ENCODE peak calls at places on chromosomes 6 and 20, in ten cellular contexts. Y is A549, G is B cell, F is uterus, P is RWPE2, C is fibroblast of mammary gland, L is Calu3, N is cardiac muscle cell, J is hepatocyte, W is natural killer cell. U is an unnamed sample.
A peak's percentile ranks its signal among the peaks of the same experiment; 100 is the strongest.

GRCh38 chr6:14704383-14705271 is 541.2 kb upstream of the JARID2 start:
- DNase-seq in Y (no peak), G (no peak), F (no peak), P (no peak), C (peak; percentile 49), L (no peak), N (no peak), J (no peak), W (no peak), U (no peak)

GRCh38 chr6:50264995-50265571 is 215.4 kb upstream of the DEFB112 start:
- DNase-seq in Y (no peak), G (no peak), F (no peak), P (no peak), C (no peak), L (peak; percentile 10), N (peak; percentile 49), J (peak; percentile 20), W (no peak), U (no peak)

GRCh38 chr20:10339609-10340008 is 94.4 kb downstream of the MKKS start:
- DNase-seq in Y (no peak), G (no peak), F (no peak), P (no peak), C (no peak), L (no peak), N (no peak), J (no peak), W (no peak), U (no peak)

GRCh38 chr6:39823187-39823815 is 31.1 kb downstream of the DAAM2 start:
- DNase-seq in Y (no peak), G (no peak), F (peak; percentile 58), P (no peak), C (peak; percentile 61), L (no peak), N (no peak), J (no peak), W (no peak), U (no peak)

GRCh38 chr20:56463428-56463827 is 5.0 kb upstream of the RTF2 start:
- DNase-seq in Y (no peak), G (no peak), F (no peak), P (no peak), C (no peak), L (no peak), N (no peak), J (no peak), W (peak; percentile 26), U (no peak)

GRCh38 chr6:131949909-131950766 is 1.0 kb downstream of the CCN2 start:
- DNase-seq in Y (peak; percentile 75), G (peak; percentile 43), F (peak; percentile 87), P (peak; percentile 68), C (peak; percentile 91), L (peak; percentile 80), N (peak; percentile 88), J (peak; percentile 88), W (no peak), U (peak; percentile 68)

GRCh38 chr6:22442826-22443225 is 126.5 kb upstream of the HDGFL1 start:
- DNase-seq in Y (no peak), G (no peak), F (no peak), P (no peak), C (peak; percentile 18), L (no peak), N (no peak), J (no peak), W (no peak), U (no peak)

GRCh38 chr6:64815718-64816117 is 891.3 kb downstream of the EYS start:
- DNase-seq in Y (no peak), G (no peak), F (no peak), P (no peak), C (peak; percentile 0), L (no peak), N (no peak), J (peak; percentile 10), W (no peak), U (no peak)

GRCh38 chr20:44051661-44052000 is 135.4 kb downstream of the JPH2 start:
- DNase-seq in Y (no peak), G (peak; percentile 25), F (no peak), P (peak; percentile 70), C (no peak), L (no peak), N (no peak), J (no peak), W (no peak), U (no peak)

GRCh38 chr6:33914519-33915120 is 110.8 kb upstream of the MLN start:
- DNase-seq in Y (no peak), G (peak; percentile 60), F (no peak), P (no peak), C (no peak), L (no peak), N (no peak), J (no peak), W (no peak), U (no peak)

GRCh38 chr20:32792316-32792715 is 27.4 kb upstream of the MAPRE1 start:
- DNase-seq in Y (no peak), G (peak; percentile 67), F (no peak), P (no peak), C (no peak), L (peak; percentile 88), N (peak; percentile 44), J (peak; percentile 58), W (no peak), U (no peak)

GRCh38 chr6:154797857-154798256 is 64.6 kb downstream of the SCAF8 start:
- DNase-seq in Y (no peak), G (no peak), F (no peak), P (no peak), C (no peak), L (no peak), N (no peak), J (no peak), W (no peak), U (no peak)

GRCh38 chr6:50087231-50087954 is 37.7 kb upstream of the DEFB112 start:
- DNase-seq in Y (no peak), G (no peak), F (no peak), P (peak; percentile 41), C (peak; percentile 48), L (peak; percentile 6), N (no peak), J (no peak), W (no peak), U (peak; percentile 80)

GRCh38 chr6:907928-908327 is 215.0 kb upstream of the EXOC2 start:
- DNase-seq in Y (no peak), G (no peak), F (no peak), P (no peak), C (no peak), L (no peak), N (no peak), J (no peak), W (no peak), U (no peak)

GRCh38 chr6:917296-917695 is 224.4 kb upstream of the EXOC2 start:
- DNase-seq in Y (no peak), G (no peak), F (no peak), P (no peak), C (no peak), L (no peak), N (no peak), J (no peak), W (no peak), U (no peak)

GRCh38 chr6:916160-916559 is 223.2 kb upstream of the EXOC2 start:
- DNase-seq in Y (no peak), G (no peak), F (no peak), P (no peak), C (no peak), L (no peak), N (no peak), J (no peak), W (no peak), U (no peak)

GRCh38 chr6:917939-918338 is 225.0 kb upstream of the EXOC2 start:
- DNase-seq in Y (no peak), G (no peak), F (no peak), P (no peak), C (no peak), L (no peak), N (no peak), J (no peak), W (no peak), U (no peak)

GRCh38 chr6:912871-913663 is 220.1 kb upstream of the EXOC2 start:
- DNase-seq in Y (peak; percentile 55), G (no peak), F (no peak), P (no peak), C (peak; percentile 29), L (peak; percentile 58), N (peak; percentile 28), J (peak; percentile 73), W (no peak), U (no peak)
- TF ChIP-seq CTCF in Y (peak; percentile 58), G (no peak), F (no peak), P (peak; percentile 71), C (peak; percentile 38), L (peak; percentile 48), N (peak; percentile 22), J (peak; percentile 67), W (no peak), U (peak; percentile 84)

GRCh38 chr20:62899633-62900051 is 26.7 kb downstream of the DIDO1 start:
- DNase-seq in Y (no peak), G (no peak), F (no peak), P (peak; percentile 85), C (no peak), L (no peak), N (peak; percentile 39), J (peak; percentile 58), W (no peak), U (no peak)
- TF ChIP-seq CTCF in Y (no peak), G (no peak), F (no peak), P (no peak), C (no peak), L (no peak), N (no peak), J (no peak), W (no peak), U (peak; percentile 45)

DNA sequence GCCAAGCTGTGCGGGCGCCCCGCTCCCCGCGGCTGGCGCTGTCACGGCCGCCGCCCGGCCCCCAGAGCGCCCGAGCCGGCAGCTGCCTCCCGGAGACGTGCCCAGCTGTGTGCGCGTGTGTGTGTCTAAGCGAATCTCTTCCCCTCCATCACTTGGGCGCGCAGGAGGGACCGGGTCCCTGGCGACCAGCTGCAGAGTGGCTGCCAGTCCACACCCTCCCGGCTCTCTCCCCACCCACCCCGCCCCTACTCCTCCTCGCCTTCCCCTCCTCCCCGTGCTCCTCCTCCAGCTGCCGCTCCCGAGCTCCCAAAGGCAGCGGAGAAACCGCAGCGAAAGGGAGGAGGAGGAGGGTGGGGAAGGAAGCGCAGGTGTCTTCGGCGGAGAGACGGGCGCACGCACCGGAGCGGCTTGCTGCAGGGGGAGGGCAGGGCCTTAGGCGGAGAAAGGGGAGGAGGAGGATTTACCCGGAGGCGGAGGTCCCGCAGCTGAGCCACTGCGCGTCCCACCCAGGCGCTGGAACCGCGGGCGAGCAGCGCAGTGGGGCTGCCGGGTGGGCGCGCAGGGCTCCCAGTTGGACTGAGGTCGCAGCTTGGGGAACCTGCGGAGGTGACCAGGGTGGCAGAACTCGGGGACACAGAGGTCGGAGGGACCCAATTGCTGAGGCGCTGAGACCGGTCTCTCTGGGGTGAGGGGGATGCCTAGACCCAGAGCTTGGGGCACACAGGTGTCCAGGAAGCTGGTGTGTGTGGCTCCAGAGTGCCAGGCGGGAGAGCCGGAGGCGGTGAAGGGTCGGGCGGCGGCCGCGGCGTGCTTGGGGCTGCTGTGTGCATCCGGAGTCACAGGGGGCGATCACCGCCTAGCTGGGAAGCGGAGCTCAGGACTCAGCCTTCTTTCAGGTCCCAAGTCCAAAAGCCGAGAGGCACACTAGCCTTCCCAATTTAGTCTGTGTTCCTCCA is at the start of gene HS3ST5:
- DNase-seq in Y (peak; percentile 36), G (no peak), F (no peak), P (peak; percentile 42), C (peak; percentile 12), L (peak; percentile 85), N (peak; percentile 88), J (peak; percentile 81), W (no peak), U (peak; percentile 4)
- TF ChIP-seq CTCF in Y (peak; percentile 19), G (no peak), F (no peak), P (no peak), C (peak; percentile 27), L (peak; percentile 53), N (peak; percentile 12), J (peak; percentile 62), W (no peak), U (peak; percentile 60)

GRCh38 chr6:143510991-143511891 is at the start of gene FUCA2:
- DNase-seq in Y (peak; percentile 84), G (peak; percentile 49), F (peak; percentile 89), P (peak; percentile 67), C (peak; percentile 93), L (peak; percentile 84), N (peak; percentile 90), J (peak; percentile 96), W (peak; percentile 51), U (peak; percentile 58)
- TF ChIP-seq CTCF in Y (no peak), G (no peak), F (no peak), P (peak; percentile 7), C (no peak), L (no peak), N (no peak), J (no peak), W (no peak), U (no peak)